ENCODE peak calls at places on chromosome 22, in nine cellular contexts. One of them, this sample, is unnamed.
A peak's percentile ranks its signal among the peaks of the same experiment; 100 is the strongest.

GRCh38 chr22:41862530-41863266 is 29.8 kb downstream of the SREBF2 start:
- DNase-seq in effector memory CD4-positive, alpha-beta T cell: no peak
- DNase-seq in mesenchymal stem cell: peak; percentile 59
- DNase-seq in lung: peak; percentile 36
- DNase-seq in A549: no peak
- DNase-seq in colonic mucosa: no peak
- DNase-seq in neuronal stem cell: no peak
- DNase-seq in CD8-positive, alpha-beta T cell: no peak
- DNase-seq in HCT116: no peak
- DNase-seq in this sample: no peak

GRCh38 chr22:42439821-42440674 is 7.8 kb upstream of the NFAM1 start:
- DNase-seq in effector memory CD4-positive, alpha-beta T cell: no peak
- DNase-seq in mesenchymal stem cell: peak; percentile 19
- DNase-seq in lung: no peak
- DNase-seq in A549: no peak
- DNase-seq in colonic mucosa: peak; percentile 30
- DNase-seq in neuronal stem cell: no peak
- DNase-seq in CD8-positive, alpha-beta T cell: no peak
- DNase-seq in HCT116: no peak
- DNase-seq in this sample: no peak

GRCh38 chr22:29587938-29588699 is 7.2 kb upstream of the NIPSNAP1 start:
- DNase-seq in effector memory CD4-positive, alpha-beta T cell: no peak
- DNase-seq in mesenchymal stem cell: peak; percentile 84
- DNase-seq in lung: no peak
- DNase-seq in A549: peak; percentile 54
- DNase-seq in colonic mucosa: no peak
- DNase-seq in neuronal stem cell: no peak
- DNase-seq in CD8-positive, alpha-beta T cell: no peak
- DNase-seq in HCT116: no peak
- DNase-seq in this sample: no peak

GRCh38 chr22:27419473-27419872 is 382.1 kb downstream of the MN1 start:
- DNase-seq in effector memory CD4-positive, alpha-beta T cell: no peak
- DNase-seq in mesenchymal stem cell: no peak
- DNase-seq in lung: no peak
- DNase-seq in A549: no peak
- DNase-seq in colonic mucosa: no peak
- DNase-seq in neuronal stem cell: no peak
- DNase-seq in CD8-positive, alpha-beta T cell: no peak
- DNase-seq in HCT116: no peak
- DNase-seq in this sample: no peak

GRCh38 chr22:26702906-26703830 is 45.8 kb downstream of the MIAT start:
- DNase-seq in effector memory CD4-positive, alpha-beta T cell: no peak
- DNase-seq in mesenchymal stem cell: no peak
- DNase-seq in lung: no peak
- DNase-seq in A549: peak; percentile 29
- DNase-seq in colonic mucosa: no peak
- DNase-seq in neuronal stem cell: no peak
- DNase-seq in CD8-positive, alpha-beta T cell: no peak
- DNase-seq in HCT116: no peak
- DNase-seq in this sample: no peak

GRCh38 chr22:33659423-33659822 is 260.9 kb downstream of the LARGE1 start:
- DNase-seq in effector memory CD4-positive, alpha-beta T cell: no peak
- DNase-seq in mesenchymal stem cell: no peak
- DNase-seq in lung: no peak
- DNase-seq in A549: no peak
- DNase-seq in colonic mucosa: no peak
- DNase-seq in neuronal stem cell: no peak
- DNase-seq in CD8-positive, alpha-beta T cell: no peak
- DNase-seq in HCT116: no peak
- DNase-seq in this sample: no peak

GRCh38 chr22:40426671-40427070 is 56.3 kb downstream of the SGSM3 start:
- DNase-seq in effector memory CD4-positive, alpha-beta T cell: no peak
- DNase-seq in mesenchymal stem cell: peak; percentile 53
- DNase-seq in lung: no peak
- DNase-seq in A549: no peak
- DNase-seq in colonic mucosa: no peak
- DNase-seq in neuronal stem cell: no peak
- DNase-seq in CD8-positive, alpha-beta T cell: no peak
- DNase-seq in HCT116: no peak
- DNase-seq in this sample: no peak

GRCh38 chr22:29716814-29717213 is 3.0 kb upstream of the CABP7 start:
- DNase-seq in effector memory CD4-positive, alpha-beta T cell: no peak
- DNase-seq in mesenchymal stem cell: peak; percentile 81
- DNase-seq in lung: peak; percentile 51
- DNase-seq in A549: peak; percentile 55
- DNase-seq in colonic mucosa: peak; percentile 41
- DNase-seq in neuronal stem cell: peak; percentile 86
- DNase-seq in CD8-positive, alpha-beta T cell: no peak
- DNase-seq in HCT116: peak; percentile 24
- DNase-seq in this sample: no peak

GRCh38 chr22:47344414-47344813 is 582.0 kb downstream of the TBC1D22A start:
- DNase-seq in effector memory CD4-positive, alpha-beta T cell: no peak
- DNase-seq in mesenchymal stem cell: no peak
- DNase-seq in lung: no peak
- DNase-seq in A549: no peak
- DNase-seq in colonic mucosa: no peak
- DNase-seq in neuronal stem cell: no peak
- DNase-seq in CD8-positive, alpha-beta T cell: no peak
- DNase-seq in HCT116: no peak
- DNase-seq in this sample: no peak

GRCh38 chr22:47341464-47341863 is 579.0 kb downstream of the TBC1D22A start:
- DNase-seq in effector memory CD4-positive, alpha-beta T cell: no peak
- DNase-seq in mesenchymal stem cell: no peak
- DNase-seq in lung: no peak
- DNase-seq in A549: no peak
- DNase-seq in colonic mucosa: no peak
- DNase-seq in neuronal stem cell: no peak
- DNase-seq in CD8-positive, alpha-beta T cell: no peak
- DNase-seq in HCT116: no peak
- DNase-seq in this sample: no peak

GRCh38 chr22:47340851-47341436 is 578.5 kb downstream of the TBC1D22A start:
- DNase-seq in effector memory CD4-positive, alpha-beta T cell: no peak
- DNase-seq in mesenchymal stem cell: no peak
- DNase-seq in lung: no peak
- DNase-seq in A549: no peak
- DNase-seq in colonic mucosa: no peak
- DNase-seq in neuronal stem cell: no peak
- DNase-seq in CD8-positive, alpha-beta T cell: no peak
- DNase-seq in HCT116: no peak
- DNase-seq in this sample: no peak

GRCh38 chr22:47343611-47344010 is 581.2 kb downstream of the TBC1D22A start:
- DNase-seq in effector memory CD4-positive, alpha-beta T cell: no peak
- DNase-seq in mesenchymal stem cell: no peak
- DNase-seq in lung: no peak
- DNase-seq in A549: no peak
- DNase-seq in colonic mucosa: no peak
- DNase-seq in neuronal stem cell: no peak
- DNase-seq in CD8-positive, alpha-beta T cell: no peak
- DNase-seq in HCT116: no peak
- DNase-seq in this sample: no peak

DNA sequence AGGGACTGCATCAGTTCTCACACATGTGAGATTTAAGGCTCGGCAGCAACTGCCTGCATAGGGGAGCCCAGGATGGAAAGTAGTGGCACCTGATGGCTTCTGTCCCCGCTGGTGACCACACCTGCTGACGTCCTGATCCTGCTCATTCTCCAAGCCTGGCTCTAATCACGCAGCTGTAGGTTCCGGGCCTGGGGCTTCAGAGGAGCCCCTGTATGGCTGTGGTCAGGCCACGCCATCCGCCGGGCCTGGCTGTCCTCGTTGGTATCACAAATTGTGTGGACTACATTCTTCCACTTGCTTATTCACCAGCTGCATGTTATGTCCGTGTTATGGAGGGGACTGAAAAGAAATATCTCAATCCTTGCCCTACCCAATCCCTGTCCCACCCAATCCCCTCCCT is 580.0 kb downstream of the TBC1D22A start:
- DNase-seq in effector memory CD4-positive, alpha-beta T cell: no peak
- DNase-seq in mesenchymal stem cell: no peak
- DNase-seq in lung: no peak
- DNase-seq in A549: no peak
- DNase-seq in colonic mucosa: no peak
- DNase-seq in neuronal stem cell: no peak
- DNase-seq in CD8-positive, alpha-beta T cell: no peak
- DNase-seq in HCT116: no peak
- DNase-seq in this sample: no peak
- H3K9me3 ChIP-seq in effector memory CD4-positive, alpha-beta T cell: no peaks in the 10 kb centered on the region
- H3K9me3 ChIP-seq in mesenchymal stem cell: no peaks in the 10 kb centered on the region
- H3K9me3 ChIP-seq in lung: no peaks in the 10 kb centered on the region
- H3K9me3 ChIP-seq in A549: no peaks in the 10 kb centered on the region
- H3K9me3 ChIP-seq in colonic mucosa: no peaks in the 10 kb centered on the region
- H3K9me3 ChIP-seq in neuronal stem cell: no peaks in the 10 kb centered on the region
- H3K9me3 ChIP-seq in CD8-positive, alpha-beta T cell: no peaks in the 10 kb centered on the region
- H3K9me3 ChIP-seq in HCT116: no peaks in the 10 kb centered on the region
- H3K9me3 ChIP-seq in this sample: no peaks in the 10 kb centered on the region

GRCh38 chr22:48575567-48576332 is 1251.9 kb downstream of the BRD1 start:
- DNase-seq in effector memory CD4-positive, alpha-beta T cell: no peak
- DNase-seq in mesenchymal stem cell: no peak
- DNase-seq in lung: no peak
- DNase-seq in A549: no peak
- DNase-seq in colonic mucosa: no peak
- DNase-seq in neuronal stem cell: no peak
- DNase-seq in CD8-positive, alpha-beta T cell: no peak
- DNase-seq in HCT116: no peak
- DNase-seq in this sample: no peak

GRCh38 chr22:48576333-48577013 is 1251.2 kb downstream of the BRD1 start:
- DNase-seq in effector memory CD4-positive, alpha-beta T cell: no peak
- DNase-seq in mesenchymal stem cell: no peak
- DNase-seq in lung: no peak
- DNase-seq in A549: no peak
- DNase-seq in colonic mucosa: no peak
- DNase-seq in neuronal stem cell: peak; percentile 57
- DNase-seq in CD8-positive, alpha-beta T cell: no peak
- DNase-seq in HCT116: no peak
- DNase-seq in this sample: no peak

GRCh38 chr22:48572951-48573350 is 1254.7 kb downstream of the BRD1 start:
- DNase-seq in effector memory CD4-positive, alpha-beta T cell: no peak
- DNase-seq in mesenchymal stem cell: no peak
- DNase-seq in lung: no peak
- DNase-seq in A549: no peak
- DNase-seq in colonic mucosa: no peak
- DNase-seq in neuronal stem cell: no peak
- DNase-seq in CD8-positive, alpha-beta T cell: no peak
- DNase-seq in HCT116: no peak
- DNase-seq in this sample: no peak

GRCh38 chr22:48574776-48575566 is 1252.7 kb downstream of the BRD1 start:
- DNase-seq in effector memory CD4-positive, alpha-beta T cell: no peak
- DNase-seq in mesenchymal stem cell: no peak
- DNase-seq in lung: peak; percentile 34
- DNase-seq in A549: peak; percentile 67
- DNase-seq in colonic mucosa: peak; percentile 22
- DNase-seq in neuronal stem cell: peak; percentile 74
- DNase-seq in CD8-positive, alpha-beta T cell: no peak
- DNase-seq in HCT116: no peak
- DNase-seq in this sample: no peak

GRCh38 chr22:48573766-48574165 is 1253.9 kb downstream of the BRD1 start:
- DNase-seq in effector memory CD4-positive, alpha-beta T cell: no peak
- DNase-seq in mesenchymal stem cell: no peak
- DNase-seq in lung: no peak
- DNase-seq in A549: no peak
- DNase-seq in colonic mucosa: no peak
- DNase-seq in neuronal stem cell: no peak
- DNase-seq in CD8-positive, alpha-beta T cell: no peak
- DNase-seq in HCT116: no peak
- DNase-seq in this sample: no peak
- H3K9me3 ChIP-seq in effector memory CD4-positive, alpha-beta T cell: peaks cover 6% of the 10 kb centered on the region
- H3K9me3 ChIP-seq in mesenchymal stem cell: peaks cover 20% of the 10 kb centered on the region
- H3K9me3 ChIP-seq in lung: no peaks in the 10 kb centered on the region
- H3K9me3 ChIP-seq in A549: peaks cover 3% of the 10 kb centered on the region
- H3K9me3 ChIP-seq in colonic mucosa: no peaks in the 10 kb centered on the region
- H3K9me3 ChIP-seq in neuronal stem cell: peaks cover 4% of the 10 kb centered on the region
- H3K9me3 ChIP-seq in CD8-positive, alpha-beta T cell: no peaks in the 10 kb centered on the region
- H3K9me3 ChIP-seq in HCT116: peaks cover 16% of the 10 kb centered on the region
- H3K9me3 ChIP-seq in this sample: no peaks in the 10 kb centered on the region

DNA sequence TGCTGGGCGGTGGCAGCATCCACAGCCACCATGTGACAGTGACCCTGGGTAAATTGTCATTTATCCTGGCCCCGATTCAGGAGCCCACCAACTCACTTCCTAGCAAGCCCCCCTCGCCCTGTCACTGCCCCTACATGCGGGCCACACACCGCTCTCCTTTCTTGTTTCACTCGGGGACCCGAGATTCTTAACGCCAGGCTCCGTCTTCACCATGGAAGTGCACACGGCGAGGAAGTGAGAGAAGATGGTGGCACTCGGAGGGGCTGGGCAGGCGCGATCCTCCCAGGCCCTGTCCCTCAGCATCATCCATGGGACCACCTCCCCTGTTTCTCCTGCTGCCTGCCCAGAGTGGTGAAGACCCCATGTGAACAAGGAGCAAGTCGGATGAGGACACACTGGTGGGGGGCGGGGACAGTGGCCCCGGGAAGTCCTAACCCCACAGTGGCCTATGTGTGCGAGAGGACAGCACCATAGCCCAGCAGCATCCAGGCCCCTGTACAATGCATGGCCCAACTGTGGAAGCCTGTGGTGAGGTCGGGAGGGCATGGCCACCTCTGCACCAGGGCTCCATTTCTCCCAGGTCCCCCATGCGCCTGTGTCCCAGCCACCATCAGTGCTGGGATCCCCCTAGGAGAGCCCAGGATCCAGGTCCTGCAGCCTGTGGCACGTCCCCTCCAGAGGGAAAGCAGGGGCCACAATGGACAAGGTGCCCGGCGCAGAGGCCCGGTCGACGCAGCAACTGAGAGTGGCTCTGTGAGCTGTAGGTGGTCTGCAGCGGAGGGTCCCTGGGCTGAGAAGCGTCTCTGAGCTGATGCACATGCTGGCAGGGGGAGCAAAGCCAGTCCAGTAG is 262.8 kb downstream of the BRD1 start:
- DNase-seq in effector memory CD4-positive, alpha-beta T cell: no peak
- DNase-seq in mesenchymal stem cell: no peak
- DNase-seq in lung: no peak
- DNase-seq in A549: no peak
- DNase-seq in colonic mucosa: no peak
- DNase-seq in neuronal stem cell: no peak
- DNase-seq in CD8-positive, alpha-beta T cell: no peak
- DNase-seq in HCT116: no peak
- DNase-seq in this sample: no peak
- H3K9me3 ChIP-seq in effector memory CD4-positive, alpha-beta T cell: no peaks in the 10 kb centered on the region
- H3K9me3 ChIP-seq in mesenchymal stem cell: no peaks in the 10 kb centered on the region
- H3K9me3 ChIP-seq in lung: no peaks in the 10 kb centered on the region
- H3K9me3 ChIP-seq in A549: no peaks in the 10 kb centered on the region
- H3K9me3 ChIP-seq in colonic mucosa: no peaks in the 10 kb centered on the region
- H3K9me3 ChIP-seq in neuronal stem cell: no peaks in the 10 kb centered on the region
- H3K9me3 ChIP-seq in CD8-positive, alpha-beta T cell: no peaks in the 10 kb centered on the region
- H3K9me3 ChIP-seq in HCT116: no peaks in the 10 kb centered on the region
- H3K9me3 ChIP-seq in this sample: no peaks in the 10 kb centered on the region

GRCh38 chr22:48310740-48311139 is 1516.9 kb downstream of the BRD1 start:
- DNase-seq in effector memory CD4-positive, alpha-beta T cell: no peak
- DNase-seq in mesenchymal stem cell: no peak
- DNase-seq in lung: no peak
- DNase-seq in A549: no peak
- DNase-seq in colonic mucosa: peak; percentile 6
- DNase-seq in neuronal stem cell: no peak
- DNase-seq in CD8-positive, alpha-beta T cell: no peak
- DNase-seq in HCT116: no peak
- DNase-seq in this sample: no peak
- H3K9me3 ChIP-seq in effector memory CD4-positive, alpha-beta T cell: no peaks in the 10 kb centered on the region
- H3K9me3 ChIP-seq in mesenchymal stem cell: peaks cover 8% of the 10 kb centered on the region
- H3K9me3 ChIP-seq in lung: no peaks in the 10 kb centered on the region
- H3K9me3 ChIP-seq in A549: peaks cover 4% of the 10 kb centered on the region
- H3K9me3 ChIP-seq in colonic mucosa: no peaks in the 10 kb centered on the region
- H3K9me3 ChIP-seq in neuronal stem cell: no peaks in the 10 kb centered on the region
- H3K9me3 ChIP-seq in CD8-positive, alpha-beta T cell: no peaks in the 10 kb centered on the region
- H3K9me3 ChIP-seq in HCT116: peaks cover 7% of the 10 kb centered on the region
- H3K9me3 ChIP-seq in this sample: no peaks in the 10 kb centered on the region